ENCODE peak calls at places on chromosomes 16 and 17, in ten cellular contexts. B is GM23338, H is spleen, F is GM12891, Q is stomach, D is HL-60, P is K562, K is breast epithelium, R is sigmoid colon, M is H1. Z is an unnamed sample.

GRCh38 chr16:16166952-16167351 is 56.3 kb downstream of the ABCC6 start:
- DNase-seq in H (no peak), P (peak; percentile 21), B (no peak), Q (no peak), D (no peak), K (no peak), M (no peak), F (no peak), R (no peak), Z (no peak)

GRCh38 chr16:84577034-84577803 is 40.7 kb downstream of the COTL1 start:
- DNase-seq in Q (peak; percentile 72), F (no peak), R (no peak), P (no peak), M (no peak), B (no peak), K (no peak), H (no peak), D (no peak), Z (no peak)

GRCh38 chr16:50467559-50467942 is 80.6 kb upstream of the NKD1 start:
- DNase-seq in D (no peak), M (no peak), P (no peak), R (no peak), H (no peak), F (no peak), B (no peak), K (no peak), Q (no peak), Z (no peak)

GRCh38 chr16:11079657-11080187 is 135.4 kb downstream of the CLEC16A start:
- DNase-seq in B (no peak), H (no peak), M (no peak), D (no peak), P (no peak), K (no peak), Q (no peak), F (no peak), R (peak; percentile 68), Z (no peak)

GRCh38 chr17:7184091-7184488 is 4.9 kb upstream of the ASGR1 start:
- DNase-seq in D (no peak), F (no peak), M (no peak), B (no peak), H (no peak), K (no peak), Q (peak; percentile 84), R (no peak), P (no peak), Z (peak; percentile 84)

GRCh38 chr16:12097523-12098428 is 121.2 kb downstream of the SNX29 start:
- DNase-seq in M (no peak), P (peak; percentile 19), H (peak; percentile 51), Q (no peak), F (no peak), D (no peak), B (no peak), K (no peak), R (peak; percentile 76), Z (no peak)

GRCh38 chr16:78566397-78567073 is 467.1 kb downstream of the WWOX start:
- DNase-seq in F (no peak), B (no peak), M (no peak), D (no peak), H (no peak), K (no peak), Q (no peak), R (no peak), P (no peak), Z (no peak)

GRCh38 chr17:66686601-66687000 is 148.3 kb upstream of the CACNG5 start:
- DNase-seq in Q (no peak), D (no peak), F (no peak), R (no peak), K (no peak), P (no peak), M (no peak), B (no peak), H (no peak), Z (no peak)

GRCh38 chr17:12790806-12791148 is 1.5 kb downstream of the ARHGAP44 start:
- DNase-seq in B (no peak), F (no peak), Q (no peak), K (no peak), M (no peak), R (no peak), H (no peak), D (no peak), P (no peak), Z (peak; percentile 76)

GRCh38 chr17:42774066-42774750 is 959 bp downstream of the VPS25 start:
- DNase-seq in Q (no peak), K (no peak), F (no peak), M (no peak), D (no peak), B (no peak), H (no peak), P (no peak), R (no peak), Z (no peak)

GRCh38 chr16:78184554-78185183 is 85.2 kb downstream of the WWOX start:
- DNase-seq in H (no peak), P (no peak), K (no peak), D (no peak), R (no peak), Q (no peak), B (no peak), M (no peak), F (no peak), Z (no peak)

GRCh38 chr17:48228720-48229119 is 121.2 kb downstream of the SNX11 start:
- DNase-seq in R (no peak), F (no peak), M (peak; percentile 9), K (no peak), B (peak; percentile 79), P (peak; percentile 57), H (no peak), D (no peak), Q (no peak), Z (no peak)

GRCh38 chr17:12789976-12790805 is 893 bp downstream of the ARHGAP44 start:
- DNase-seq in F (no peak), P (no peak), M (no peak), D (no peak), R (no peak), K (no peak), H (peak; percentile 74), Q (peak; percentile 27), B (peak; percentile 71), Z (peak; percentile 11)

GRCh38 chr17:12812877-12813276 is 23.6 kb downstream of the ARHGAP44 start:
- DNase-seq in B (no peak), F (no peak), P (no peak), M (no peak), K (no peak), H (no peak), R (no peak), Q (no peak), D (no peak), Z (no peak)

GRCh38 chr16:194516-194915 is 14.3 kb downstream of the HBQ1 start:
- DNase-seq in Q (no peak), H (no peak), K (no peak), B (no peak), F (no peak), R (no peak), P (no peak), D (no peak), M (no peak), Z (no peak)

GRCh38 chr16:9695152-9695551 is 487.1 kb downstream of the GRIN2A start:
- DNase-seq in M (no peak), R (no peak), P (no peak), Q (no peak), H (no peak), K (no peak), D (no peak), F (no peak), B (peak; percentile 65), Z (no peak)

GRCh38 chr17:64328036-64328874 is 62.4 kb downstream of the PECAM1 start:
- DNase-seq in B (no peak), D (no peak), K (no peak), P (no peak), H (peak; percentile 28), F (no peak), R (no peak), Q (no peak), M (no peak), Z (no peak)

GRCh38 chr16:89506113-89506504 is 2.1 kb upstream of the SPG7 start:
- DNase-seq in B (no peak), D (no peak), K (no peak), F (no peak), Q (peak; percentile 61), P (no peak), M (no peak), R (no peak), H (no peak), Z (no peak)

GRCh38 chr16:89506791-89507191 is 1.4 kb upstream of the SPG7 start:
- DNase-seq in P (peak; percentile 35), H (no peak), D (no peak), K (no peak), Q (no peak), B (no peak), M (no peak), R (no peak), F (no peak), Z (no peak)

GRCh38 chr16:89505204-89506112 is 2.7 kb upstream of the SPG7 start:
- DNase-seq in K (peak; percentile 72), R (peak; percentile 91), H (peak; percentile 95), D (peak; percentile 86), M (no peak), F (peak; percentile 78), P (peak; percentile 87), Q (peak; percentile 97), B (no peak), Z (peak; percentile 95)

GRCh38 chr16:89502319-89502843 is 5.8 kb upstream of the SPG7 start:
- DNase-seq in M (no peak), D (no peak), F (no peak), H (no peak), K (no peak), P (peak; percentile 34), Q (peak; percentile 86), R (no peak), B (no peak), Z (no peak)

GRCh38 chr16:89504061-89504460 is 4.1 kb upstream of the SPG7 start:
- DNase-seq in H (no peak), Q (no peak), M (no peak), P (no peak), R (no peak), D (no peak), B (no peak), K (no peak), F (no peak), Z (no peak)
- TF ChIP-seq POLR2AphosphoS5 in H (no peak), Q (no peak), M (no peak), P (no peak), R (no peak), D (no peak), B (no peak), K (no peak), F (no peak), Z (no peak)

GRCh38 chr17:75632863-75633483 is at the start of gene SMIM5:
- DNase-seq in B (peak; percentile 87), P (peak; percentile 88), R (peak; percentile 95), K (peak; percentile 84), H (peak; percentile 95), F (peak; percentile 99), M (peak; percentile 75), D (peak; percentile 65), Q (peak; percentile 89), Z (peak; percentile 97)
- TF ChIP-seq POLR2AphosphoS5 in B (no peak), P (no peak), R (peak; percentile 52), K (no peak), H (peak; percentile 43), F (no peak), M (no peak), D (no peak), Q (peak; percentile 37), Z (no peak)

GRCh38 chr17:50132104-50132794 is 2.3 kb upstream of the SAMD14 start:
- DNase-seq in D (no peak), P (no peak), M (no peak), F (no peak), Q (no peak), R (no peak), B (no peak), H (no peak), K (no peak), Z (no peak)
- TF ChIP-seq POLR2AphosphoS5 in D (no peak), P (no peak), M (no peak), F (peak; percentile 33), Q (no peak), R (no peak), B (no peak), H (peak; percentile 50), K (no peak), Z (no peak)

GRCh38 chr17:349666-350065 is 2.9 kb downstream of the RPH3AL start:
- DNase-seq in P (no peak), H (no peak), D (no peak), B (no peak), K (no peak), M (no peak), Q (no peak), R (no peak), F (no peak), Z (no peak)
- TF ChIP-seq POLR2AphosphoS5 in P (no peak), H (no peak), D (no peak), B (no peak), K (no peak), M (no peak), Q (no peak), R (no peak), F (no peak), Z (no peak)